ENCODE peak calls at places on chromosome 13, in eight cellular contexts. One of them, this sample, is unnamed.

GRCh38 chr13:106349080-106349841 is 186.2 kb downstream of the EFNB2 start:
- DNase-seq in HCEC 1CT: no peak
- DNase-seq in GM06990: no peak
- DNase-seq in iris pigment epithelial cell: peak; percentile 40
- DNase-seq in HEK293T: peak; percentile 10
- DNase-seq in adipocyte: peak; percentile 10
- DNase-seq in HFF-Myc: no peak
- DNase-seq in foreskin fibroblast: peak; percentile 24
- DNase-seq in this sample: no peak

GRCh38 chr13:40433577-40433976 is 232.9 kb downstream of the FOXO1 start:
- DNase-seq in HCEC 1CT: no peak
- DNase-seq in GM06990: peak; percentile 46
- DNase-seq in iris pigment epithelial cell: no peak
- DNase-seq in HEK293T: no peak
- DNase-seq in adipocyte: no peak
- DNase-seq in HFF-Myc: no peak
- DNase-seq in foreskin fibroblast: no peak
- DNase-seq in this sample: peak; percentile 90

GRCh38 chr13:67136157-67136556 is 94.0 kb downstream of the PCDH9 start:
- DNase-seq in HCEC 1CT: no peak
- DNase-seq in GM06990: no peak
- DNase-seq in iris pigment epithelial cell: no peak
- DNase-seq in HEK293T: peak; percentile 58
- DNase-seq in adipocyte: no peak
- DNase-seq in HFF-Myc: no peak
- DNase-seq in foreskin fibroblast: no peak
- DNase-seq in this sample: no peak

GRCh38 chr13:113146750-113147149 is 11.7 kb upstream of the PROZ start:
- DNase-seq in HCEC 1CT: no peak
- DNase-seq in GM06990: no peak
- DNase-seq in iris pigment epithelial cell: no peak
- DNase-seq in HEK293T: no peak
- DNase-seq in adipocyte: no peak
- DNase-seq in HFF-Myc: no peak
- DNase-seq in foreskin fibroblast: no peak
- DNase-seq in this sample: no peak

GRCh38 chr13:51639171-51639570 is 54.9 kb downstream of the WDFY2 start:
- DNase-seq in HCEC 1CT: no peak
- DNase-seq in GM06990: no peak
- DNase-seq in iris pigment epithelial cell: no peak
- DNase-seq in HEK293T: no peak
- DNase-seq in adipocyte: no peak
- DNase-seq in HFF-Myc: no peak
- DNase-seq in foreskin fibroblast: no peak
- DNase-seq in this sample: no peak

GRCh38 chr13:76672422-76672821 is 213.8 kb downstream of the KCTD12 start:
- DNase-seq in HCEC 1CT: peak; percentile 13
- DNase-seq in GM06990: no peak
- DNase-seq in iris pigment epithelial cell: peak; percentile 84
- DNase-seq in HEK293T: no peak
- DNase-seq in adipocyte: peak; percentile 24
- DNase-seq in HFF-Myc: no peak
- DNase-seq in foreskin fibroblast: peak; percentile 36
- DNase-seq in this sample: no peak

GRCh38 chr13:85091835-85092234 is 707.4 kb downstream of the SLITRK6 start:
- DNase-seq in HCEC 1CT: no peak
- DNase-seq in GM06990: no peak
- DNase-seq in iris pigment epithelial cell: no peak
- DNase-seq in HEK293T: no peak
- DNase-seq in adipocyte: no peak
- DNase-seq in HFF-Myc: no peak
- DNase-seq in foreskin fibroblast: no peak
- DNase-seq in this sample: no peak

GRCh38 chr13:112053167-112053743 is 13.7 kb upstream of the SOX1 start:
- DNase-seq in HCEC 1CT: no peak
- DNase-seq in GM06990: no peak
- DNase-seq in iris pigment epithelial cell: no peak
- DNase-seq in HEK293T: no peak
- DNase-seq in adipocyte: no peak
- DNase-seq in HFF-Myc: no peak
- DNase-seq in foreskin fibroblast: no peak
- DNase-seq in this sample: no peak

GRCh38 chr13:48949566-48950506 is 25.9 kb upstream of the FNDC3A start:
- DNase-seq in HCEC 1CT: no peak
- DNase-seq in GM06990: no peak
- DNase-seq in iris pigment epithelial cell: no peak
- DNase-seq in HEK293T: no peak
- DNase-seq in adipocyte: peak; percentile 9
- DNase-seq in HFF-Myc: no peak
- DNase-seq in foreskin fibroblast: no peak
- DNase-seq in this sample: no peak

GRCh38 chr13:45337395-45337794 is 3.6 kb downstream of the TPT1 start:
- DNase-seq in HCEC 1CT: no peak
- DNase-seq in GM06990: no peak
- DNase-seq in iris pigment epithelial cell: no peak
- DNase-seq in HEK293T: no peak
- DNase-seq in adipocyte: no peak
- DNase-seq in HFF-Myc: no peak
- DNase-seq in foreskin fibroblast: no peak
- DNase-seq in this sample: no peak

GRCh38 chr13:112718318-112718717 is 28.5 kb downstream of the ATP11A start:
- DNase-seq in HCEC 1CT: no peak
- DNase-seq in GM06990: no peak
- DNase-seq in iris pigment epithelial cell: no peak
- DNase-seq in HEK293T: no peak
- DNase-seq in adipocyte: no peak
- DNase-seq in HFF-Myc: no peak
- DNase-seq in foreskin fibroblast: no peak
- DNase-seq in this sample: peak; percentile 57

GRCh38 chr13:97139704-97140103 is 82.4 kb upstream of the MBNL2 start:
- DNase-seq in HCEC 1CT: no peak
- DNase-seq in GM06990: no peak
- DNase-seq in iris pigment epithelial cell: no peak
- DNase-seq in HEK293T: no peak
- DNase-seq in adipocyte: no peak
- DNase-seq in HFF-Myc: no peak
- DNase-seq in foreskin fibroblast: no peak
- DNase-seq in this sample: no peak

GRCh38 chr13:44061876-44062275 is 182.2 kb downstream of the LACC1 start:
- DNase-seq in HCEC 1CT: no peak
- DNase-seq in GM06990: no peak
- DNase-seq in iris pigment epithelial cell: no peak
- DNase-seq in HEK293T: no peak
- DNase-seq in adipocyte: no peak
- DNase-seq in HFF-Myc: no peak
- DNase-seq in foreskin fibroblast: no peak
- DNase-seq in this sample: no peak

GRCh38 chr13:77124423-77124822 is 97.5 kb upstream of the FBXL3 start:
- DNase-seq in HCEC 1CT: no peak
- DNase-seq in GM06990: no peak
- DNase-seq in iris pigment epithelial cell: no peak
- DNase-seq in HEK293T: no peak
- DNase-seq in adipocyte: no peak
- DNase-seq in HFF-Myc: no peak
- DNase-seq in foreskin fibroblast: no peak
- DNase-seq in this sample: no peak

GRCh38 chr13:23657056-23657455 is 86.8 kb downstream of the TNFRSF19 start:
- DNase-seq in HCEC 1CT: no peak
- DNase-seq in GM06990: no peak
- DNase-seq in iris pigment epithelial cell: no peak
- DNase-seq in HEK293T: no peak
- DNase-seq in adipocyte: no peak
- DNase-seq in HFF-Myc: no peak
- DNase-seq in foreskin fibroblast: no peak
- DNase-seq in this sample: no peak

GRCh38 chr13:114032121-114032799 is 58.4 kb upstream of the C13orf46 start:
- DNase-seq in HCEC 1CT: peak; percentile 60
- DNase-seq in GM06990: no peak
- DNase-seq in iris pigment epithelial cell: peak; percentile 85
- DNase-seq in HEK293T: no peak
- DNase-seq in adipocyte: peak; percentile 45
- DNase-seq in HFF-Myc: peak; percentile 35
- DNase-seq in foreskin fibroblast: peak; percentile 82
- DNase-seq in this sample: no peak

GRCh38 chr13:27374650-27375049 is 49.8 kb upstream of the GTF3A start:
- DNase-seq in HCEC 1CT: peak; percentile 85
- DNase-seq in GM06990: no peak
- DNase-seq in iris pigment epithelial cell: peak; percentile 87
- DNase-seq in HEK293T: peak; percentile 81
- DNase-seq in adipocyte: peak; percentile 90
- DNase-seq in HFF-Myc: peak; percentile 66
- DNase-seq in foreskin fibroblast: peak; percentile 93
- DNase-seq in this sample: no peak

GRCh38 chr13:53005631-53006030 is 23.0 kb upstream of the OLFM4 start:
- DNase-seq in HCEC 1CT: no peak
- DNase-seq in GM06990: no peak
- DNase-seq in iris pigment epithelial cell: no peak
- DNase-seq in HEK293T: no peak
- DNase-seq in adipocyte: no peak
- DNase-seq in HFF-Myc: no peak
- DNase-seq in foreskin fibroblast: no peak
- DNase-seq in this sample: no peak

GRCh38 chr13:100517135-100517534 is 71.5 kb downstream of the GGACT start:
- DNase-seq in HCEC 1CT: no peak
- DNase-seq in GM06990: no peak
- DNase-seq in iris pigment epithelial cell: no peak
- DNase-seq in HEK293T: no peak
- DNase-seq in adipocyte: no peak
- DNase-seq in HFF-Myc: no peak
- DNase-seq in foreskin fibroblast: no peak
- DNase-seq in this sample: no peak

GRCh38 chr13:70407486-70407885 is 299.2 kb upstream of the KLHL1 start:
- DNase-seq in HCEC 1CT: no peak
- DNase-seq in GM06990: no peak
- DNase-seq in iris pigment epithelial cell: peak; percentile 12
- DNase-seq in HEK293T: no peak
- DNase-seq in adipocyte: no peak
- DNase-seq in HFF-Myc: no peak
- DNase-seq in foreskin fibroblast: no peak
- DNase-seq in this sample: no peak

GRCh38 chr13:111844682-111845081 is 222.3 kb upstream of the SOX1 start:
- DNase-seq in HCEC 1CT: no peak
- DNase-seq in GM06990: no peak
- DNase-seq in iris pigment epithelial cell: no peak
- DNase-seq in HEK293T: no peak
- DNase-seq in adipocyte: no peak
- DNase-seq in HFF-Myc: no peak
- DNase-seq in foreskin fibroblast: no peak
- DNase-seq in this sample: no peak

GRCh38 chr13:113936566-113936965 is 37.3 kb downstream of the C13orf46 start:
- DNase-seq in HCEC 1CT: no peak
- DNase-seq in GM06990: no peak
- DNase-seq in iris pigment epithelial cell: no peak
- DNase-seq in HEK293T: no peak
- DNase-seq in adipocyte: no peak
- DNase-seq in HFF-Myc: no peak
- DNase-seq in foreskin fibroblast: no peak
- DNase-seq in this sample: peak; percentile 56

GRCh38 chr13:113976711-113977684 is 3.1 kb upstream of the C13orf46 start:
- DNase-seq in HCEC 1CT: peak; percentile 71
- DNase-seq in GM06990: no peak
- DNase-seq in iris pigment epithelial cell: peak; percentile 68
- DNase-seq in HEK293T: no peak
- DNase-seq in adipocyte: peak; percentile 73
- DNase-seq in HFF-Myc: no peak
- DNase-seq in foreskin fibroblast: peak; percentile 69
- DNase-seq in this sample: peak; percentile 63

GRCh38 chr13:76038920-76039716 is 403.0 kb downstream of the LMO7 start:
- DNase-seq in HCEC 1CT: no peak
- DNase-seq in GM06990: no peak
- DNase-seq in iris pigment epithelial cell: no peak
- DNase-seq in HEK293T: no peak
- DNase-seq in adipocyte: no peak
- DNase-seq in HFF-Myc: no peak
- DNase-seq in foreskin fibroblast: no peak
- DNase-seq in this sample: no peak

GRCh38 chr13:73168993-73169401 is 110.2 kb downstream of the KLF5 start:
- DNase-seq in HCEC 1CT: peak; percentile 25
- DNase-seq in GM06990: no peak
- DNase-seq in iris pigment epithelial cell: no peak
- DNase-seq in HEK293T: no peak
- DNase-seq in adipocyte: peak; percentile 30
- DNase-seq in HFF-Myc: peak; percentile 52
- DNase-seq in foreskin fibroblast: peak; percentile 29
- DNase-seq in this sample: no peak

GRCh38 chr13:112058519-112058873 is 8.5 kb upstream of the SOX1 start:
- DNase-seq in HCEC 1CT: no peak
- DNase-seq in GM06990: no peak
- DNase-seq in iris pigment epithelial cell: no peak
- DNase-seq in HEK293T: no peak
- DNase-seq in adipocyte: no peak
- DNase-seq in HFF-Myc: no peak
- DNase-seq in foreskin fibroblast: no peak
- DNase-seq in this sample: no peak

GRCh38 chr13:111632906-111633305 is 312.5 kb downstream of the TEX29 start:
- DNase-seq in HCEC 1CT: no peak
- DNase-seq in GM06990: no peak
- DNase-seq in iris pigment epithelial cell: no peak
- DNase-seq in HEK293T: peak; percentile 8
- DNase-seq in adipocyte: no peak
- DNase-seq in HFF-Myc: no peak
- DNase-seq in foreskin fibroblast: no peak
- DNase-seq in this sample: no peak

GRCh38 chr13:98174995-98175394 is 2.1 kb downstream of the RNF113B start:
- DNase-seq in HCEC 1CT: no peak
- DNase-seq in GM06990: no peak
- DNase-seq in iris pigment epithelial cell: peak; percentile 63
- DNase-seq in HEK293T: no peak
- DNase-seq in adipocyte: no peak
- DNase-seq in HFF-Myc: no peak
- DNase-seq in foreskin fibroblast: peak; percentile 12
- DNase-seq in this sample: no peak

GRCh38 chr13:102035969-102036368 is 365.9 kb downstream of the FGF14 start:
- DNase-seq in HCEC 1CT: no peak
- DNase-seq in GM06990: no peak
- DNase-seq in iris pigment epithelial cell: no peak
- DNase-seq in HEK293T: no peak
- DNase-seq in adipocyte: no peak
- DNase-seq in HFF-Myc: no peak
- DNase-seq in foreskin fibroblast: no peak
- DNase-seq in this sample: no peak

GRCh38 chr13:110379905-110380341 is 72.8 kb downstream of the COL4A2 start:
- DNase-seq in HCEC 1CT: peak; percentile 60
- DNase-seq in GM06990: no peak
- DNase-seq in iris pigment epithelial cell: peak; percentile 80
- DNase-seq in HEK293T: no peak
- DNase-seq in adipocyte: no peak
- DNase-seq in HFF-Myc: no peak
- DNase-seq in foreskin fibroblast: peak; percentile 80
- DNase-seq in this sample: no peak

GRCh38 chr13:31898383-31899071 is 133.0 kb upstream of the FRY start:
- DNase-seq in HCEC 1CT: no peak
- DNase-seq in GM06990: no peak
- DNase-seq in iris pigment epithelial cell: no peak
- DNase-seq in HEK293T: no peak
- DNase-seq in adipocyte: no peak
- DNase-seq in HFF-Myc: no peak
- DNase-seq in foreskin fibroblast: no peak
- DNase-seq in this sample: no peak

GRCh38 chr13:98997051-98997730 is 19.3 kb upstream of the DOCK9 start:
- DNase-seq in HCEC 1CT: no peak
- DNase-seq in GM06990: no peak
- DNase-seq in iris pigment epithelial cell: no peak
- DNase-seq in HEK293T: no peak
- DNase-seq in adipocyte: no peak
- DNase-seq in HFF-Myc: no peak
- DNase-seq in foreskin fibroblast: no peak
- DNase-seq in this sample: no peak

GRCh38 chr13:47299316-47299715 is 402.5 kb upstream of the HTR2A start:
- DNase-seq in HCEC 1CT: peak; percentile 19
- DNase-seq in GM06990: no peak
- DNase-seq in iris pigment epithelial cell: no peak
- DNase-seq in HEK293T: no peak
- DNase-seq in adipocyte: no peak
- DNase-seq in HFF-Myc: no peak
- DNase-seq in foreskin fibroblast: peak; percentile 22
- DNase-seq in this sample: no peak